ENCODE peak calls at places on chromosomes 13 and 19, in eight cellular contexts. N, X, C, B, U, G, Y and L are unnamed samples.

GRCh38 chr13:53191091-53191490 is 162.5 kb downstream of the OLFM4 start:
- DNase-seq in N (peak), X (no peak), C (no peak), B (no peak), U (peak), G (no peak), Y (no peak), L (no peak)

GRCh38 chr13:36089130-36089529 is 42.1 kb downstream of the DCLK1 start:
- DNase-seq in N (no peak), X (no peak), C (no peak), B (no peak), U (no peak), G (no peak), Y (peak), L (no peak)

GRCh38 chr19:6521718-6522646 is 8.8 kb upstream of the TNFSF9 start:
- DNase-seq in N (no peak), X (no peak), C (peak), B (no peak), U (peak), G (no peak), Y (no peak), L (no peak)

GRCh38 chr19:32748497-32748896 is 28.9 kb downstream of the TDRD12 start:
- DNase-seq in N (no peak), X (no peak), C (no peak), B (no peak), U (peak), G (no peak), Y (no peak), L (no peak)

GRCh38 chr19:35295792-35296462 is 4.0 kb downstream of the MAG start:
- DNase-seq in N (no peak), X (no peak), C (no peak), B (no peak), U (no peak), G (no peak), Y (no peak), L (no peak)

GRCh38 chr19:19026299-19026971 is 6.9 kb downstream of the SUGP2 start:
- DNase-seq in N (no peak), X (no peak), C (no peak), B (peak), U (peak), G (no peak), Y (peak), L (no peak)

GRCh38 chr13:110311721-110312668 is 4.9 kb downstream of the COL4A2 start:
- DNase-seq in N (no peak), X (no peak), C (no peak), B (no peak), U (no peak), G (no peak), Y (no peak), L (no peak)

GRCh38 chr19:16655727-16656126 is 4.2 kb downstream of the SMIM7 start:
- DNase-seq in N (no peak), X (no peak), C (no peak), B (no peak), U (no peak), G (no peak), Y (no peak), L (no peak)

GRCh38 chr19:18985257-18985656 is 44.2 kb upstream of the HOMER3 start:
- DNase-seq in N (no peak), X (no peak), C (no peak), B (no peak), U (no peak), G (no peak), Y (no peak), L (no peak)

GRCh38 chr19:55552620-55553019 is 7.3 kb upstream of the SBK3 start:
- DNase-seq in N (no peak), X (no peak), C (no peak), B (no peak), U (no peak), G (peak), Y (peak), L (peak)

GRCh38 chr19:38277969-38278680 is 13.8 kb downstream of the SPINT2 start:
- DNase-seq in N (no peak), X (no peak), C (no peak), B (peak), U (peak), G (no peak), Y (peak), L (no peak)

GRCh38 chr13:19794552-19795143 is 11.9 kb upstream of the PSPC1 start:
- DNase-seq in N (no peak), X (no peak), C (no peak), B (no peak), U (peak), G (no peak), Y (no peak), L (no peak)

GRCh38 chr13:85864963-85865530 is 65.8 kb upstream of the SLITRK6 start:
- DNase-seq in N (peak), X (no peak), C (no peak), B (no peak), U (peak), G (peak), Y (peak), L (peak)

DNA sequence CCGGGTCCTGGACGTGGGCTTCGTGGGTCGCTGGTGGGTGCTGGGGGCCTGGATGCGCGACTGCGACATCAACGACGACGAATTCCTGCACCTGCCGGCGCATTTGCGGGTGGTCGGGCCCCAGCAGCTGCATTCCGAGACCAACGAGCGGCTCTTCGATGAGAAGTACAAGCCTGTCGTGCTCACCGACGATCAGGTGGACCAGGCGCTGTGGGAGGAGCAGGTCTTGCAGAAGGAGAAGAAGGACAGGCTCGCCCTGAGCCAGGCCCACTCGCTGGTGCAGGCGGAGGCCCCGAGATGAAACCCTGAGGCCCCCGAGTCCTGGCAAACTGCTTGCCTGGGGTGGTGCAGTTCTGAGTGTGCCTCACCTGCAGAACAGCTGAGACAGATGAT is 787 bp downstream of the TIMM29 start:
- DNase-seq in N (no peak), X (no peak), C (no peak), B (no peak), U (peak), G (no peak), Y (no peak), L (no peak)
- H3K4me3 ChIP-seq in N (peak), X (peak), C (peak), B (peak), U (peak), G (peak), Y (peak), L (peak)

GRCh38 chr19:48728882-48729645 is 9.5 kb upstream of the MAMSTR start:
- DNase-seq in N (no peak), X (no peak), C (no peak), B (no peak), U (peak), G (no peak), Y (no peak), L (no peak)
- H3K4me3 ChIP-seq in N (no peak), X (no peak), C (no peak), B (no peak), U (no peak), G (no peak), Y (no peak), L (no peak)

DNA sequence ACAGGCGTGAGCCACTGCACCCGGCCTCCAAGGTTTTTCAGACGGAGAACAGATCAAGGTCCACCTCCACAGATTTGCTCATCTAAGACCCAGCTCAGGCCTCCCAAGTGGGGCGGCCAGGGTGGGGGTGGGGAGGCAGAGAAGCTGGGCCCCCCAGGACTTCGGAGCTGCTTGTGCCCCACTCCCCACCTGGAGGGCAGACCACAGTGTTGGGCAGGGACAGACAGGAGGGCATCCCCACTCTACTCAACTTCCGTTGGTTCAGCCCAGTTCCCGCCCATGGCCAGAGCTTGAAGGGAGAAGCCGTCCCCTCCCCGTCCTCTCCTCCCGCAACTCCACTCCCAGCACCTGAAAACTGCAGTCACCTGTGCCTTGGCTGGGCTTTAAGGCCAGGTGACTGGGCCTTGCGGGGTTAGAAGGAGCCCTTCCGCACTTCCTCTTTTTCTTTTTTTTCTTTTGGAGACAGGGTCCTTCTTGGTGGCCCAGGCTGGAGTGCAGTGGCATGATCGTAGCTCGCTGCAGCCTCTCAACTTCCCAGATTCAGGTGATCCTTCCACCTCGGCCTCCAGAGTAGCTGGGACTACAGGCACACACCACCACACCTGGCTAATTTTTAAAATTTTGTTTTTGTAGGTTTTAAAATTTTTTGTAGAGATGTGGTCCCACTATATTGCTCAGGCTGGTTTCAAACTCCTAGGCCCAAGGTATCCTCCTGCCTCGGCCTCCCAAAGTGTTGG is 734 bp upstream of the LRRC8E start:
- DNase-seq in N (no peak), X (no peak), C (no peak), B (no peak), U (no peak), G (no peak), Y (no peak), L (no peak)
- H3K4me3 ChIP-seq in N (no peak), X (no peak), C (no peak), B (no peak), U (no peak), G (no peak), Y (peak), L (peak)

GRCh38 chr19:42282810-42283247 is 13.8 kb downstream of the CIC start:
- DNase-seq in N (no peak), X (no peak), C (no peak), B (no peak), U (no peak), G (no peak), Y (no peak), L (no peak)
- H3K4me3 ChIP-seq in N (peak), X (peak), C (peak), B (no peak), U (no peak), G (no peak), Y (peak), L (peak)

GRCh38 chr13:112985803-112986408 is 16.9 kb downstream of the MCF2L start:
- DNase-seq in N (no peak), X (no peak), C (no peak), B (no peak), U (no peak), G (no peak), Y (no peak), L (no peak)
- H3K4me3 ChIP-seq in N (no peak), X (no peak), C (no peak), B (no peak), U (no peak), G (no peak), Y (no peak), L (no peak)

GRCh38 chr13:28479005-28479404 is 15.9 kb downstream of the FLT1 start:
- DNase-seq in N (no peak), X (no peak), C (no peak), B (no peak), U (no peak), G (no peak), Y (no peak), L (no peak)
- H3K4me3 ChIP-seq in N (no peak), X (no peak), C (no peak), B (no peak), U (no peak), G (no peak), Y (no peak), L (no peak)

DNA sequence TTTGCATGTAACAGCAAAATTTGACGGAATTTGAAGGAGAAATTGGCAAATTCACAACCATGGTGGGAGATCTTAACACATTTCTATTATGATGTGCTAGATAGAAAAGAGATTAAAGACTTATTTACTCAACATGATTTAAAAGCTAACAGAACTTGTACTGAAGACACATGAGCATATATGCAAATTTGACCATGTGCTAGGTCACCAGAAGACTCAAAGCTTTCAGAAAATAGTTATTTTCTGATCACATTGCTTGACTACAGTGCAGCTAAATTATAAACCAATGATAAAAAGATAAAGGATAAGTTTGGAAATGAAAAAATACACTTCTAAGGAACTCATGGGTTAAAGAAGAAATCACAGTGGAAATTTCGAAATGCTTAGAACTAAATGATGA is 9.1 kb downstream of the GPR183 start:
- DNase-seq in N (no peak), X (no peak), C (no peak), B (no peak), U (no peak), G (no peak), Y (no peak), L (no peak)
- H3K4me3 ChIP-seq in N (no peak), X (no peak), C (peak), B (no peak), U (no peak), G (no peak), Y (no peak), L (no peak)

DNA sequence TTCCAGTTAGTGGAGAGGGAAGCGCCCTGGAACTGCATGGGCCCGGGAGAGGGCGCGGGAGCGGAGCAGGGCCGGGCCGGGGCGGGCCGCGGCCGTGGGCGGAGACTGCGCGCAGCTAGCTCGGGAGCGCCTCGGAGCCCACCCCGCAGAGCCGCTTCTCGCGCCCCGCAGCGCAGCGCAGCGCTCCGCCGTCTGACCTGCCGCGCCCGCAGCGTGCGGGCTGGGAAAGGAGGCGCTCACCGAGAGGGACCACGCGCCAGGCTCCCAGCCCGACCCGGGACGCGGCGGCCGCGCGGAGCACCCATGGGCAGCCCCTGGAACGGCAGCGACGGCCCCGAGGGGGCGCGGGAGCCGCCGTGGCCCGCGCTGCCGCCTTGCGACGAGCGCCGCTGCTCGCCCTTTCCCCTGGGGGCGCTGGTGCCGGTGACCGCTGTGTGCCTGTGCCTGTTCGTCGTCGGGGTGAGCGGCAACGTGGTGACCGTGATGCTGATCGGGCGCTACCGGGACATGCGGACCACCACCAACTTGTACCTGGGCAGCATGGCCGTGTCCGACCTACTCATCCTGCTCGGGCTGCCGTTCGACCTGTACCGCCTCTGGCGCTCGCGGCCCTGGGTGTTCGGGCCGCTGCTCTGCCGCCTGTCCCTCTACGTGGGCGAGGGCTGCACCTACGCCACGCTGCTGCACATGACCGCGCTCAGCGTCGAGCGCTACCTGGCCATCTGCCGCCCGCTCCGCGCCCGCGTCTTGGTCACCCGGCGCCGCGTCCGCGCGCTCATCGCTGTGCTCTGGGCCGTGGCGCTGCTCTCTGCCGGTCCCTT is at the start of gene MLNR:
- DNase-seq in N (peak), X (peak), C (no peak), B (no peak), U (peak), G (no peak), Y (peak), L (no peak)
- H3K4me3 ChIP-seq in N (peak), X (peak), C (peak), B (peak), U (no peak), G (no peak), Y (peak), L (peak)